ENCODE peak calls at places on chromosome 3, in eight cellular contexts. One of them, this sample, is unnamed.
A peak's percentile ranks its signal among the peaks of the same experiment; 100 is the strongest.

GRCh38 chr3:46849686-46850467 is 13.4 kb downstream of the MYL3 start:
- DNase-seq in fibroblast of the conjunctiva: no peak
- DNase-seq in NCI-H510A treated with DMSO at 0.1 percent for 48 hours: no peak
- DNase-seq in T-helper 2 cell: no peak
- DNase-seq in NCI-H2029 treated with DMSO at 0.1 percent for 48 hours: no peak
- DNase-seq in stimulated activated effector memory CD8-positive, alpha-beta T cell treated with anti-CD3 and anti-CD28 coated beads, Interleukin-12 subunit alpha, Interleukin-12 subunit beta, amount 100 ng/mL, for 72 hours: no peak
- DNase-seq in left cardiac atrium: no peak
- DNase-seq in brain microvascular endothelial cell: no peak
- DNase-seq in this sample: no peak

GRCh38 chr3:29606416-29606815 is 325.5 kb downstream of the RBMS3 start:
- DNase-seq in left cardiac atrium: no peak
- DNase-seq in fibroblast of the conjunctiva: no peak
- DNase-seq in stimulated activated effector memory CD8-positive, alpha-beta T cell treated with anti-CD3 and anti-CD28 coated beads, Interleukin-12 subunit alpha, Interleukin-12 subunit beta, amount 100 ng/mL, for 72 hours: no peak
- DNase-seq in brain microvascular endothelial cell: no peak
- DNase-seq in NCI-H2029 treated with DMSO at 0.1 percent for 48 hours: no peak
- DNase-seq in T-helper 2 cell: no peak
- DNase-seq in NCI-H510A treated with DMSO at 0.1 percent for 48 hours: no peak
- DNase-seq in this sample: no peak

GRCh38 chr3:63880653-63881052 is 17.0 kb downstream of the ATXN7 start:
- DNase-seq in NCI-H2029 treated with DMSO at 0.1 percent for 48 hours: no peak
- DNase-seq in stimulated activated effector memory CD8-positive, alpha-beta T cell treated with anti-CD3 and anti-CD28 coated beads, Interleukin-12 subunit alpha, Interleukin-12 subunit beta, amount 100 ng/mL, for 72 hours: no peak
- DNase-seq in left cardiac atrium: no peak
- DNase-seq in fibroblast of the conjunctiva: no peak
- DNase-seq in brain microvascular endothelial cell: no peak
- DNase-seq in T-helper 2 cell: no peak
- DNase-seq in NCI-H510A treated with DMSO at 0.1 percent for 48 hours: no peak
- DNase-seq in this sample: no peak

GRCh38 chr3:82281205-82281604 is 519.8 kb upstream of the GBE1 start:
- DNase-seq in stimulated activated effector memory CD8-positive, alpha-beta T cell treated with anti-CD3 and anti-CD28 coated beads, Interleukin-12 subunit alpha, Interleukin-12 subunit beta, amount 100 ng/mL, for 72 hours: no peak
- DNase-seq in fibroblast of the conjunctiva: no peak
- DNase-seq in T-helper 2 cell: no peak
- DNase-seq in NCI-H510A treated with DMSO at 0.1 percent for 48 hours: no peak
- DNase-seq in brain microvascular endothelial cell: no peak
- DNase-seq in NCI-H2029 treated with DMSO at 0.1 percent for 48 hours: no peak
- DNase-seq in left cardiac atrium: no peak
- DNase-seq in this sample: no peak

GRCh38 chr3:58184309-58184981 is 26.3 kb downstream of the DNASE1L3 start:
- DNase-seq in fibroblast of the conjunctiva: no peak
- DNase-seq in NCI-H2029 treated with DMSO at 0.1 percent for 48 hours: no peak
- DNase-seq in brain microvascular endothelial cell: no peak
- DNase-seq in NCI-H510A treated with DMSO at 0.1 percent for 48 hours: no peak
- DNase-seq in T-helper 2 cell: no peak
- DNase-seq in left cardiac atrium: no peak
- DNase-seq in stimulated activated effector memory CD8-positive, alpha-beta T cell treated with anti-CD3 and anti-CD28 coated beads, Interleukin-12 subunit alpha, Interleukin-12 subunit beta, amount 100 ng/mL, for 72 hours: no peak
- DNase-seq in this sample: no peak

GRCh38 chr3:16377847-16378302 is 112.9 kb downstream of the OXNAD1 start:
- DNase-seq in T-helper 2 cell: no peak
- DNase-seq in brain microvascular endothelial cell: no peak
- DNase-seq in left cardiac atrium: no peak
- DNase-seq in NCI-H510A treated with DMSO at 0.1 percent for 48 hours: no peak
- DNase-seq in fibroblast of the conjunctiva: no peak
- DNase-seq in stimulated activated effector memory CD8-positive, alpha-beta T cell treated with anti-CD3 and anti-CD28 coated beads, Interleukin-12 subunit alpha, Interleukin-12 subunit beta, amount 100 ng/mL, for 72 hours: no peak
- DNase-seq in NCI-H2029 treated with DMSO at 0.1 percent for 48 hours: no peak
- DNase-seq in this sample: no peak

GRCh38 chr3:20022954-20023644 is 11.0 kb upstream of the PP2D1 start:
- DNase-seq in left cardiac atrium: no peak
- DNase-seq in NCI-H2029 treated with DMSO at 0.1 percent for 48 hours: no peak
- DNase-seq in fibroblast of the conjunctiva: no peak
- DNase-seq in brain microvascular endothelial cell: no peak
- DNase-seq in T-helper 2 cell: no peak
- DNase-seq in stimulated activated effector memory CD8-positive, alpha-beta T cell treated with anti-CD3 and anti-CD28 coated beads, Interleukin-12 subunit alpha, Interleukin-12 subunit beta, amount 100 ng/mL, for 72 hours: no peak
- DNase-seq in NCI-H510A treated with DMSO at 0.1 percent for 48 hours: no peak
- DNase-seq in this sample: no peak

GRCh38 chr3:103295974-103296570 is 861.3 kb downstream of the ZPLD1 start:
- DNase-seq in left cardiac atrium: no peak
- DNase-seq in stimulated activated effector memory CD8-positive, alpha-beta T cell treated with anti-CD3 and anti-CD28 coated beads, Interleukin-12 subunit alpha, Interleukin-12 subunit beta, amount 100 ng/mL, for 72 hours: no peak
- DNase-seq in fibroblast of the conjunctiva: peak; percentile 0
- DNase-seq in NCI-H510A treated with DMSO at 0.1 percent for 48 hours: peak; percentile 33
- DNase-seq in NCI-H2029 treated with DMSO at 0.1 percent for 48 hours: no peak
- DNase-seq in brain microvascular endothelial cell: peak; percentile 2
- DNase-seq in T-helper 2 cell: no peak
- DNase-seq in this sample: peak; percentile 5

GRCh38 chr3:72659609-72660008 is 188.6 kb downstream of the SHQ1 start:
- DNase-seq in NCI-H2029 treated with DMSO at 0.1 percent for 48 hours: no peak
- DNase-seq in left cardiac atrium: no peak
- DNase-seq in stimulated activated effector memory CD8-positive, alpha-beta T cell treated with anti-CD3 and anti-CD28 coated beads, Interleukin-12 subunit alpha, Interleukin-12 subunit beta, amount 100 ng/mL, for 72 hours: no peak
- DNase-seq in fibroblast of the conjunctiva: no peak
- DNase-seq in NCI-H510A treated with DMSO at 0.1 percent for 48 hours: no peak
- DNase-seq in T-helper 2 cell: no peak
- DNase-seq in brain microvascular endothelial cell: no peak
- DNase-seq in this sample: no peak

This sample was measured in HepG2.